ENCODE peak calls at places on chromosomes 6 and 20, in four cellular contexts. Q, O, N and A are unnamed samples.

GRCh38 chr6:109493865-109494264 is 10.8 kb upstream of the ZBTB24 start:
- DNase-seq in Q (no peak), O (no peak), N (no peak), A (no peak)

GRCh38 chr20:41205313-41205712 is 68.0 kb downstream of the PLCG1 start:
- DNase-seq in Q (no peak), O (no peak), N (no peak), A (no peak)

GRCh38 chr6:97925504-97925903 is 642.5 kb upstream of the MMS22L start:
- DNase-seq in Q (no peak), O (no peak), N (no peak), A (no peak)

GRCh38 chr6:170174771-170175643 is 115.9 kb downstream of the DLL1 start:
- DNase-seq in Q (no peak), O (no peak), N (no peak), A (no peak)

GRCh38 chr20:347640-348484 is 951 bp downstream of the NRSN2 start:
- DNase-seq in Q (peak; percentile 98), O (peak; percentile 99), N (peak; percentile 98), A (peak; percentile 90)

GRCh38 chr6:136226027-136226673 is 24.0 kb downstream of the MTFR2 start:
- DNase-seq in Q (peak; percentile 45), O (peak; percentile 59), N (peak; percentile 83), A (peak; percentile 67)

GRCh38 chr6:81668615-81669047 is 83.8 kb downstream of the TENT5A start:
- DNase-seq in Q (no peak), O (no peak), N (no peak), A (no peak)

GRCh38 chr20:47956261-47956995 is 171.1 kb upstream of the SULF2 start:
- DNase-seq in Q (no peak), O (no peak), N (no peak), A (no peak)

GRCh38 chr20:25308671-25309394 is 60.9 kb downstream of the PYGB start:
- DNase-seq in Q (no peak), O (peak; percentile 28), N (no peak), A (peak; percentile 82)

GRCh38 chr6:81265106-81265505 is 487.4 kb downstream of the TENT5A start:
- DNase-seq in Q (no peak), O (peak; percentile 7), N (no peak), A (peak; percentile 19)

DNA sequence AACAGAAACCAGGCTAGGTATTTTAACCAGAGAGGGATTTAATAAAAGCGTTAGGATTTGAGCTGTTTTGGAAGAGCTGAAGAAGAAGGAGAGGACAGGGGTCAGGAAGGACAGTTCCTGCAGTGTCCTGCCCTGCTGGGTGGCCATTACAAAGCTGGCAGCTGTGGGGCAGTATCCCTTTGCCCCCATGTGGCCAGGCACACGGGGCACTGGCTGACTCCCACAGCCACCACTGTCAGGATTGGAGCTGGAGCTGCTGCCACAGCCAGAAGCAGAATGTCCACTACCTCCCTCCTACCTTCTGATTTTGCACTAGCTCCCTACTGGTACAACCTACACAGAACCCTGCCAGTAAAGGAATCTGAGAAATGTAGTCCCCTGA is 46.5 kb downstream of the SLC22A3 start:
- DNase-seq in Q (peak; percentile 44), O (peak; percentile 22), N (no peak), A (no peak)
- TF ChIP-seq BHLHE40 in Q (no peak), O (no peak), N (no peak), A (no peak)

GRCh38 chr6:168240147-168240546 is 79.4 kb downstream of the DACT2 start:
- DNase-seq in Q (no peak), O (no peak), N (no peak), A (no peak)

GRCh38 chr6:168242655-168243225 is 76.8 kb downstream of the DACT2 start:
- DNase-seq in Q (no peak), O (no peak), N (no peak), A (no peak)

GRCh38 chr6:168239374-168239773 is 80.2 kb downstream of the DACT2 start:
- DNase-seq in Q (no peak), O (no peak), N (no peak), A (no peak)

GRCh38 chr6:168242111-168242510 is 77.5 kb downstream of the DACT2 start:
- DNase-seq in Q (no peak), O (no peak), N (no peak), A (no peak)

DNA sequence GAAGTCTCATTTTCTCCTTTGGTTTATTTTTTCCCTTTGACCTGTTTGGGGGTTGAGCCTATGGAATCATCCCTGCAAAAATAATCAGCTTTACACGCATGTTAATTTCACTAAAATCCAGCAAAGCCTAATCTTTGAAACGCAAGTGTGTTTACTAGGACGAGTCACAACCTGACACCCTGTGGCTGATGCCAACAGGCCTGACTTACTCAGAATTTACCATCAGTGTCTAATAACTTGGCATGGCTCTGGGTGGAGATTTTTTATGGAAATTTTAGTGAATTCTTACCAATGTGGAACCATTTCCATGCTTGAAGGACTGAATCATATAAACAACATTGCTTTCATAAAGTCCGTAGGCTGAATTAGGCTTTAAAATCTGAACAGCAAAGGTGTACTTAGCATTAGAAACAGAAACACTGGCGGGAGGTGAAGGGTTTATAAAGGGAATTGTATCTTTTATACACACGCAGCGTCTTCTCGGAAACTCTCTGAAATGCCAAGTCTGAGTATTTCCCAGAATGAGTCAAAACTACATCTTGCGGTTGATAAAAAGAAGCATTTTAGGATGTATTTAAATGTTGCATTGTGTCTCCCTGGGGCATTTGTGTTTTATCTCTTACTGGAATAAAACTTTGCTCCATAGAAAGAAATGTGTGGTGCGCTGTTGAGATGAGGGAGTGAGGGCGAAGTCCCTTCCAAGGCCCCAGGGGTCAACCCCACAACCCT is 81.3 kb downstream of the DACT2 start:
- DNase-seq in Q (no peak), O (no peak), N (no peak), A (no peak)
- TF ChIP-seq MAZ in Q (no peak), O (no peak), N (no peak), A (no peak)

GRCh38 chr6:126805861-126806260 is 312.6 kb upstream of the RSPO3 start:
- DNase-seq in Q (no peak), O (no peak), N (no peak), A (no peak)

GRCh38 chr6:126803769-126804168 is 314.7 kb upstream of the RSPO3 start:
- DNase-seq in Q (no peak), O (no peak), N (no peak), A (no peak)

GRCh38 chr6:126804255-126805064 is 314.0 kb upstream of the RSPO3 start:
- DNase-seq in Q (peak; percentile 8), O (peak; percentile 51), N (peak; percentile 36), A (peak; percentile 55)
- TF ChIP-seq CTCF in Q (peak; percentile 75), O (peak; percentile 75), N (no peak), A (peak; percentile 75)

DNA sequence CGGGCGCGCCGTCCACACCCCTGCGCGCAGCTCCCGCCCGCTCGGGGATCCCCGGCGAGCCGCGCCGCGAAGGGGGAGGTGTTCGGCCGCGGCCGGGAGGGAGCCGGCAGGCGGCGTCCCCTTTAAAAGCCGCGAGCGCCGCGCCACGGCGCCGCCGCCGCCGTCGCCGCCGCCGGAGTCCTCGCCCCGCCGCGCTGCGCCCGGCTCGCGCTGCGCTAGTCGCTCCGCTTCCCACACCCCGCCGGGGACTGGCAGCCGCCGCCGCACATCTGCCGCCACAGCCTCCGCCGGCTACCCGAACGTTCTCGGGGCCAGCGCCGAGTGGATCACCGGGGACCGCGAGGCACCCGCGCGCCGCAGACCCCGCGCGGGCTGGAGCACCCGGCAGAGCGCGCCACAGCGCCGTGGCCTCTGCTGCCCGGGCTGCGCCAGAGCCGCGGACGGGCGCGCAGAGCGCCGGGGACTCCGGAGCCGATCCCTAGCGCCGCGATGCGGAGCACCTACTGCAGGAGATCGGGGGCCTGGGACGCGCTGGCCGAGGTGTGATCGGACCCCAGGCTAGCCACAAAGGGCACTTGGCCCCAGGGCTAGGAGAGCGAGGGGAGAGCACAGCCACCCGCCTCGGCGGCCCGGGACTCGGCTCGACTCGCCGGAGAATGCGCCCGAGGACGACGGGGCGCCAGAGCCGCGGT is at the start of gene BMP2:
- DNase-seq in Q (peak; percentile 29), O (no peak), N (peak; percentile 24), A (peak; percentile 50)
- TF ChIP-seq BHLHE40 in Q (no peak), O (no peak), N (no peak), A (no peak)